ENCODE peak calls at places on chromosomes 12 and 14, in nine cellular contexts. One of them, this sample, is unnamed.

GRCh38 chr12:121857322-121858246 is 1.1 kb downstream of the HPD start:
- DNase-seq in tibial nerve: no peak
- DNase-seq in suprapubic skin: no peak
- DNase-seq in K562: no peak
- DNase-seq in esophagus squamous epithelium: no peak
- DNase-seq in heart left ventricle: no peak
- DNase-seq in uterus: no peak
- DNase-seq in lower leg skin: no peak
- DNase-seq in ovary: no peak
- DNase-seq in this sample: no peak

GRCh38 chr12:14776236-14776959 is 26.9 kb downstream of the WBP11 start:
- DNase-seq in tibial nerve: no peak
- DNase-seq in suprapubic skin: no peak
- DNase-seq in K562: no peak
- DNase-seq in esophagus squamous epithelium: no peak
- DNase-seq in heart left ventricle: no peak
- DNase-seq in uterus: no peak
- DNase-seq in lower leg skin: no peak
- DNase-seq in ovary: no peak
- DNase-seq in this sample: no peak

GRCh38 chr14:78175412-78175811 is 5.2 kb downstream of the NRXN3 start:
- DNase-seq in tibial nerve: no peak
- DNase-seq in suprapubic skin: no peak
- DNase-seq in K562: no peak
- DNase-seq in esophagus squamous epithelium: no peak
- DNase-seq in heart left ventricle: no peak
- DNase-seq in uterus: no peak
- DNase-seq in lower leg skin: no peak
- DNase-seq in ovary: no peak
- DNase-seq in this sample: no peak

GRCh38 chr12:46459111-46459510 is 86.5 kb upstream of the SLC38A2 start:
- DNase-seq in tibial nerve: no peak
- DNase-seq in suprapubic skin: no peak
- DNase-seq in K562: no peak
- DNase-seq in esophagus squamous epithelium: no peak
- DNase-seq in heart left ventricle: no peak
- DNase-seq in uterus: no peak
- DNase-seq in lower leg skin: no peak
- DNase-seq in ovary: no peak
- DNase-seq in this sample: no peak

GRCh38 chr12:24360907-24361306 is 411.4 kb upstream of the SOX5 start:
- DNase-seq in tibial nerve: no peak
- DNase-seq in suprapubic skin: no peak
- DNase-seq in K562: no peak
- DNase-seq in esophagus squamous epithelium: no peak
- DNase-seq in heart left ventricle: no peak
- DNase-seq in uterus: no peak
- DNase-seq in lower leg skin: no peak
- DNase-seq in ovary: no peak
- DNase-seq in this sample: no peak

GRCh38 chr12:79634957-79635471 is 55.8 kb downstream of the PAWR start:
- DNase-seq in tibial nerve: no peak
- DNase-seq in suprapubic skin: no peak
- DNase-seq in K562: no peak
- DNase-seq in esophagus squamous epithelium: no peak
- DNase-seq in heart left ventricle: no peak
- DNase-seq in uterus: no peak
- DNase-seq in lower leg skin: no peak
- DNase-seq in ovary: no peak
- DNase-seq in this sample: no peak

GRCh38 chr14:24861083-24861630 is 188.8 kb downstream of the STXBP6 start:
- DNase-seq in tibial nerve: no peak
- DNase-seq in suprapubic skin: no peak
- DNase-seq in K562: no peak
- DNase-seq in esophagus squamous epithelium: no peak
- DNase-seq in heart left ventricle: no peak
- DNase-seq in uterus: no peak
- DNase-seq in lower leg skin: no peak
- DNase-seq in ovary: no peak
- DNase-seq in this sample: peak; percentile 17

GRCh38 chr12:47789712-47790489 is 16.9 kb downstream of the SLC48A1 start:
- DNase-seq in tibial nerve: no peak
- DNase-seq in suprapubic skin: no peak
- DNase-seq in K562: no peak
- DNase-seq in esophagus squamous epithelium: no peak
- DNase-seq in heart left ventricle: no peak
- DNase-seq in uterus: no peak
- DNase-seq in lower leg skin: no peak
- DNase-seq in ovary: no peak
- DNase-seq in this sample: no peak

GRCh38 chr14:24258548-24259265 is 4.3 kb downstream of the TGM1 start:
- DNase-seq in tibial nerve: no peak
- DNase-seq in suprapubic skin: peak; percentile 56
- DNase-seq in K562: no peak
- DNase-seq in esophagus squamous epithelium: no peak
- DNase-seq in heart left ventricle: no peak
- DNase-seq in uterus: no peak
- DNase-seq in lower leg skin: no peak
- DNase-seq in ovary: peak; percentile 26
- DNase-seq in this sample: no peak

GRCh38 chr12:41684997-41685396 is 459.7 kb downstream of the GXYLT1 start:
- DNase-seq in tibial nerve: peak; percentile 10
- DNase-seq in suprapubic skin: no peak
- DNase-seq in K562: no peak
- DNase-seq in esophagus squamous epithelium: no peak
- DNase-seq in heart left ventricle: no peak
- DNase-seq in uterus: no peak
- DNase-seq in lower leg skin: no peak
- DNase-seq in ovary: no peak
- DNase-seq in this sample: no peak

GRCh38 chr14:97178781-97179180 is 381.6 kb downstream of the VRK1 start:
- DNase-seq in tibial nerve: no peak
- DNase-seq in suprapubic skin: no peak
- DNase-seq in K562: no peak
- DNase-seq in esophagus squamous epithelium: no peak
- DNase-seq in heart left ventricle: no peak
- DNase-seq in uterus: no peak
- DNase-seq in lower leg skin: no peak
- DNase-seq in ovary: no peak
- DNase-seq in this sample: no peak

GRCh38 chr12:6182279-6182898 is 17.8 kb upstream of the CD9 start:
- DNase-seq in tibial nerve: no peak
- DNase-seq in suprapubic skin: peak; percentile 83
- DNase-seq in K562: peak; percentile 23
- DNase-seq in esophagus squamous epithelium: no peak
- DNase-seq in heart left ventricle: peak; percentile 69
- DNase-seq in uterus: peak; percentile 70
- DNase-seq in lower leg skin: peak; percentile 69
- DNase-seq in ovary: peak; percentile 79
- DNase-seq in this sample: no peak

GRCh38 chr12:108305520-108305919 is 33.6 kb downstream of the CMKLR1 start:
- DNase-seq in tibial nerve: peak; percentile 85
- DNase-seq in suprapubic skin: peak; percentile 94
- DNase-seq in K562: peak; percentile 43
- DNase-seq in esophagus squamous epithelium: no peak
- DNase-seq in heart left ventricle: peak; percentile 90
- DNase-seq in uterus: peak; percentile 96
- DNase-seq in lower leg skin: peak; percentile 91
- DNase-seq in ovary: peak; percentile 80
- DNase-seq in this sample: peak; percentile 70

GRCh38 chr12:116060765-116061164 is 216.7 kb downstream of the MED13L start:
- DNase-seq in tibial nerve: no peak
- DNase-seq in suprapubic skin: no peak
- DNase-seq in K562: no peak
- DNase-seq in esophagus squamous epithelium: no peak
- DNase-seq in heart left ventricle: no peak
- DNase-seq in uterus: no peak
- DNase-seq in lower leg skin: no peak
- DNase-seq in ovary: no peak
- DNase-seq in this sample: no peak

GRCh38 chr12:92340441-92341332 is 195.0 kb upstream of the BTG1 start:
- DNase-seq in tibial nerve: no peak
- DNase-seq in suprapubic skin: no peak
- DNase-seq in K562: peak; percentile 55
- DNase-seq in esophagus squamous epithelium: no peak
- DNase-seq in heart left ventricle: no peak
- DNase-seq in uterus: no peak
- DNase-seq in lower leg skin: no peak
- DNase-seq in ovary: no peak
- DNase-seq in this sample: no peak

GRCh38 chr12:2387051-2387834 is 334.5 kb downstream of the CACNA1C start:
- DNase-seq in tibial nerve: no peak
- DNase-seq in suprapubic skin: no peak
- DNase-seq in K562: no peak
- DNase-seq in esophagus squamous epithelium: no peak
- DNase-seq in heart left ventricle: no peak
- DNase-seq in uterus: no peak
- DNase-seq in lower leg skin: no peak
- DNase-seq in ovary: no peak
- DNase-seq in this sample: no peak

GRCh38 chr12:132493482-132494178 is 3.7 kb downstream of the FBRSL1 start:
- DNase-seq in tibial nerve: no peak
- DNase-seq in suprapubic skin: no peak
- DNase-seq in K562: peak; percentile 71
- DNase-seq in esophagus squamous epithelium: no peak
- DNase-seq in heart left ventricle: no peak
- DNase-seq in uterus: no peak
- DNase-seq in lower leg skin: no peak
- DNase-seq in ovary: no peak
- DNase-seq in this sample: no peak

GRCh38 chr12:132170094-132170636 is 25.9 kb downstream of the NOC4L start:
- DNase-seq in tibial nerve: no peak
- DNase-seq in suprapubic skin: no peak
- DNase-seq in K562: no peak
- DNase-seq in esophagus squamous epithelium: no peak
- DNase-seq in heart left ventricle: no peak
- DNase-seq in uterus: no peak
- DNase-seq in lower leg skin: no peak
- DNase-seq in ovary: no peak
- DNase-seq in this sample: no peak

GRCh38 chr12:10701226-10701681 is 21.9 kb downstream of the YBX3 start:
- DNase-seq in tibial nerve: no peak
- DNase-seq in suprapubic skin: no peak
- DNase-seq in K562: no peak
- DNase-seq in esophagus squamous epithelium: no peak
- DNase-seq in heart left ventricle: no peak
- DNase-seq in uterus: no peak
- DNase-seq in lower leg skin: no peak
- DNase-seq in ovary: no peak
- DNase-seq in this sample: no peak

GRCh38 chr14:75361751-75362433 is 65.9 kb upstream of the JDP2 start:
- DNase-seq in tibial nerve: no peak
- DNase-seq in suprapubic skin: peak; percentile 69
- DNase-seq in K562: no peak
- DNase-seq in esophagus squamous epithelium: no peak
- DNase-seq in heart left ventricle: no peak
- DNase-seq in uterus: peak; percentile 43
- DNase-seq in lower leg skin: no peak
- DNase-seq in ovary: peak; percentile 72
- DNase-seq in this sample: no peak

GRCh38 chr14:92160619-92161018 is 38.9 kb downstream of the CPSF2 start:
- DNase-seq in tibial nerve: peak; percentile 7
- DNase-seq in suprapubic skin: no peak
- DNase-seq in K562: no peak
- DNase-seq in esophagus squamous epithelium: no peak
- DNase-seq in heart left ventricle: no peak
- DNase-seq in uterus: no peak
- DNase-seq in lower leg skin: peak; percentile 18
- DNase-seq in ovary: no peak
- DNase-seq in this sample: no peak

GRCh38 chr12:45232771-45233372 is 17.0 kb downstream of the ANO6 start:
- DNase-seq in tibial nerve: no peak
- DNase-seq in suprapubic skin: no peak
- DNase-seq in K562: peak; percentile 66
- DNase-seq in esophagus squamous epithelium: no peak
- DNase-seq in heart left ventricle: peak; percentile 28
- DNase-seq in uterus: peak; percentile 54
- DNase-seq in lower leg skin: peak; percentile 60
- DNase-seq in ovary: no peak
- DNase-seq in this sample: no peak

DNA sequence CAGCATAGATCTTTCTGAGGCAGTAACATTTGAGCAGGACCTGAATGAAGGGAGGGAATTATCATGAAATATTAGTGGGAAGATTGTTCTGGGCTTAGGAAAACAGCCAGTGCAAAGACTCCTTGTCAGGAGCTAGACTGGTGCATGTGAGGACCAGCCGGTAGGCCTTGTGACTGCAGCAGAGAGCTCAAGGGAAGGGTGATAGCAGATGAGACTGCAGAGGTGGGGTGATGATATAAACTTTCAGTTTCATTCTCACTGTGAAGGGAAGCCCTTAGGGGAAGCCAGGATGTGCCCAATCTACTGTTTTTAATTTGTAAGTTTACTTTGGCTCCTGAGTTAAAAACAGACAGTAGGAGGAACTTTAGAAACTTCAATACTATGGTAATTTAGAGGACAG is 12.4 kb downstream of the IL22 start:
- DNase-seq in tibial nerve: no peak
- DNase-seq in suprapubic skin: no peak
- DNase-seq in K562: peak; percentile 21
- DNase-seq in esophagus squamous epithelium: no peak
- DNase-seq in heart left ventricle: peak; percentile 22
- DNase-seq in uterus: no peak
- DNase-seq in lower leg skin: no peak
- DNase-seq in ovary: peak; percentile 39
- DNase-seq in this sample: no peak
- TF ChIP-seq POLR2A in tibial nerve: no peak
- TF ChIP-seq POLR2A in suprapubic skin: no peak
- TF ChIP-seq POLR2A in K562: no peak
- TF ChIP-seq POLR2A in esophagus squamous epithelium: no peak
- TF ChIP-seq POLR2A in heart left ventricle: no peak
- TF ChIP-seq POLR2A in uterus: no peak
- TF ChIP-seq POLR2A in lower leg skin: no peak
- TF ChIP-seq POLR2A in ovary: no peak
- TF ChIP-seq POLR2A in this sample: no peak

GRCh38 chr14:70156602-70157001 is 32.1 kb downstream of the SLC8A3 start:
- DNase-seq in tibial nerve: no peak
- DNase-seq in suprapubic skin: no peak
- DNase-seq in K562: no peak
- DNase-seq in esophagus squamous epithelium: no peak
- DNase-seq in heart left ventricle: no peak
- DNase-seq in uterus: no peak
- DNase-seq in lower leg skin: no peak
- DNase-seq in ovary: no peak
- DNase-seq in this sample: no peak
- TF ChIP-seq POLR2A in tibial nerve: no peak
- TF ChIP-seq POLR2A in suprapubic skin: no peak
- TF ChIP-seq POLR2A in K562: no peak
- TF ChIP-seq POLR2A in esophagus squamous epithelium: no peak
- TF ChIP-seq POLR2A in heart left ventricle: no peak
- TF ChIP-seq POLR2A in uterus: no peak
- TF ChIP-seq POLR2A in lower leg skin: no peak
- TF ChIP-seq POLR2A in ovary: no peak
- TF ChIP-seq POLR2A in this sample: no peak

GRCh38 chr12:69359531-69360347 is at the start of gene YEATS4:
- DNase-seq in tibial nerve: peak; percentile 67
- DNase-seq in suprapubic skin: peak; percentile 84
- DNase-seq in K562: peak; percentile 95
- DNase-seq in esophagus squamous epithelium: peak; percentile 36
- DNase-seq in heart left ventricle: peak; percentile 86
- DNase-seq in uterus: peak; percentile 84
- DNase-seq in lower leg skin: peak; percentile 77
- DNase-seq in ovary: peak; percentile 91
- DNase-seq in this sample: peak; percentile 73
- TF ChIP-seq POLR2A in tibial nerve: peak; percentile 79
- TF ChIP-seq POLR2A in suprapubic skin: no peak
- TF ChIP-seq POLR2A in K562: peak; percentile 95
- TF ChIP-seq POLR2A in esophagus squamous epithelium: peak; percentile 64
- TF ChIP-seq POLR2A in heart left ventricle: no peak
- TF ChIP-seq POLR2A in uterus: peak; percentile 39
- TF ChIP-seq POLR2A in lower leg skin: no peak
- TF ChIP-seq POLR2A in ovary: peak; percentile 63
- TF ChIP-seq POLR2A in this sample: peak; percentile 20

GRCh38 chr14:35122696-35123387 is 490 bp downstream of the PRORP start:
- DNase-seq in tibial nerve: no peak
- DNase-seq in suprapubic skin: no peak
- DNase-seq in K562: peak; percentile 18
- DNase-seq in esophagus squamous epithelium: no peak
- DNase-seq in heart left ventricle: no peak
- DNase-seq in uterus: no peak
- DNase-seq in lower leg skin: no peak
- DNase-seq in ovary: no peak
- DNase-seq in this sample: peak; percentile 53
- TF ChIP-seq POLR2A in tibial nerve: no peak
- TF ChIP-seq POLR2A in suprapubic skin: no peak
- TF ChIP-seq POLR2A in K562: no peak
- TF ChIP-seq POLR2A in esophagus squamous epithelium: no peak
- TF ChIP-seq POLR2A in heart left ventricle: no peak
- TF ChIP-seq POLR2A in uterus: no peak
- TF ChIP-seq POLR2A in lower leg skin: no peak
- TF ChIP-seq POLR2A in ovary: no peak
- TF ChIP-seq POLR2A in this sample: no peak

This sample was measured in breast epithelium.